ENCODE peak calls at places on chromosomes 7 and 10, in six cellular contexts. O, L, W, Y, I and V are unnamed samples.

GRCh38 chr7:105444342-105444938 is 55.7 kb upstream of the SRPK2 start:
- DNase-seq in I (no peak), Y (no peak), W (no peak), O (no peak), L (no peak), V (no peak)

GRCh38 chr10:4867520-4868356 is 41.7 kb downstream of the AKR1E2 start:
- DNase-seq in O (no peak), I (no peak), L (no peak), W (no peak), Y (no peak), V (no peak)

GRCh38 chr7:18458830-18459229 is 36.7 kb upstream of the HDAC9 start:
- DNase-seq in I (no peak), W (no peak), Y (no peak), O (no peak), L (no peak), V (no peak)

GRCh38 chr10:118844731-118845573 is 90.2 kb upstream of the CACUL1 start:
- DNase-seq in W (no peak), Y (no peak), I (no peak), L (no peak), O (no peak), V (no peak)

GRCh38 chr7:26413007-26413691 is 121.5 kb downstream of the SNX10 start:
- DNase-seq in O (no peak), I (no peak), L (peak), W (no peak), Y (no peak), V (no peak)

GRCh38 chr10:95196053-95196452 is 2.0 kb downstream of the ACSM6 start:
- DNase-seq in O (no peak), L (no peak), Y (no peak), I (no peak), W (no peak), V (no peak)

GRCh38 chr10:15719899-15720634 is at the start of gene ITGA8:
- DNase-seq in Y (no peak), W (no peak), O (no peak), L (peak), I (no peak), V (no peak)

GRCh38 chr7:112882506-112882905 is 92.3 kb upstream of the TMEM168 start:
- DNase-seq in L (no peak), W (no peak), Y (no peak), O (no peak), I (no peak), V (no peak)

GRCh38 chr7:80054356-80054755 is 80.3 kb upstream of the GNAI1 start:
- DNase-seq in W (no peak), O (no peak), I (no peak), L (no peak), Y (no peak), V (no peak)

GRCh38 chr10:43226441-43226840 is 40.4 kb downstream of the RASGEF1A start:
- DNase-seq in O (no peak), Y (no peak), L (no peak), W (no peak), I (peak), V (no peak)

GRCh38 chr10:60208676-60209269 is 180.9 kb downstream of the ANK3 start:
- DNase-seq in W (peak), O (no peak), Y (no peak), I (no peak), L (no peak), V (peak)

GRCh38 chr7:111730476-111731300 is 168.4 kb upstream of the IMMP2L start:
- DNase-seq in L (no peak), I (no peak), W (peak), Y (no peak), O (no peak), V (peak)

GRCh38 chr7:74015670-74016069 is 12.3 kb upstream of the ELN start:
- DNase-seq in L (no peak), I (no peak), Y (no peak), O (no peak), W (no peak), V (no peak)

GRCh38 chr7:122885583-122886356 is 490 bp downstream of the CADPS2 start:
- DNase-seq in W (no peak), L (peak), Y (no peak), I (peak), O (no peak), V (no peak)

GRCh38 chr10:79904671-79905321 is 44.1 kb downstream of the SFTPD start:
- DNase-seq in I (peak), O (no peak), Y (peak), W (no peak), L (peak), V (no peak)

GRCh38 chr10:48363617-48364355 is 57.3 kb downstream of the MAPK8 start:
- DNase-seq in L (peak), Y (no peak), O (no peak), I (no peak), W (peak), V (peak)

GRCh38 chr10:15223174-15223573 is 54.7 kb upstream of the NMT2 start:
- DNase-seq in L (no peak), I (no peak), W (no peak), O (no peak), Y (no peak), V (no peak)

GRCh38 chr7:101996131-101996691 is 178.8 kb downstream of the CUX1 start:
- DNase-seq in O (no peak), W (peak), L (no peak), I (no peak), Y (no peak), V (no peak)

GRCh38 chr10:124735491-124736286 is 8.5 kb downstream of the FAM53B start:
- DNase-seq in O (no peak), W (no peak), I (no peak), L (no peak), Y (no peak), V (no peak)
- H3K4me3 ChIP-seq in O (no peak), W (no peak), I (no peak), L (no peak), Y (no peak), V (peak)

DNA sequence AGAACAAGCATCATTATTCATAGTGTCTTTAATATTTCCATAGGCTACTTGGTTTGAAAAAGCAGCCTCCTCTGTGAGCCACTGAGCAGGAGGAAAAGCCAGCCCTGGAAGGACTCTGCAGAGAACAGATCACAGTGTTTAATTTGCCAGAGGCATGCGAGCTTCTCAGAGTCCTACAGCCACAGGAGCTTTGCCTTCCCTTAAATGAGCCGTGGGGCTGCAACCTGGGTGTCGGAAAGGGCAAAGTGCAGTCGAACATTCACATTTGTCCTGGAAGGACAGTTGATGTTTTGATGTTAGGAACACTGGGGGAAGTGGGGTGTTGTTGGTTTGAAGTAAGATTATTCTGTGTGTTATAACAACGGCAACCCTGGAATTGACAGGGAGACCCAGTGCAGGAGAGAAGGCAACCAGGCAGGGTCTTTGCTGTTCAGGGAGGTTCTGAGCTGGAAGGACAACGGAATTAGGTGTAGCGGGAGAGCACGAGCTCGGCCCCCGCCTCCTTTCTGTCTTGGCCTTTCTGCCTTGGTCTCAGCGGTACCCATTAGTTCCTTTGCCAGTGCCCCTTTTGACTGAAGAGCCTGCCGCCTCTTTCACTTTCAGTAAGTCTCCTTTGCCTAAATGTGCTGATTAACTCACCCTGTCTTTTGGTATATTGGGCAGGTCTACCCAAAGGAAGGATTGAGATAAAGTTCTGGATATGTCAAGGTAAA is 192.3 kb upstream of the PITRM1 start:
- DNase-seq in Y (no peak), W (no peak), O (no peak), I (no peak), L (no peak), V (no peak)
- H3K4me3 ChIP-seq in Y (no peak), W (no peak), O (no peak), I (no peak), L (no peak), V (no peak)

DNA sequence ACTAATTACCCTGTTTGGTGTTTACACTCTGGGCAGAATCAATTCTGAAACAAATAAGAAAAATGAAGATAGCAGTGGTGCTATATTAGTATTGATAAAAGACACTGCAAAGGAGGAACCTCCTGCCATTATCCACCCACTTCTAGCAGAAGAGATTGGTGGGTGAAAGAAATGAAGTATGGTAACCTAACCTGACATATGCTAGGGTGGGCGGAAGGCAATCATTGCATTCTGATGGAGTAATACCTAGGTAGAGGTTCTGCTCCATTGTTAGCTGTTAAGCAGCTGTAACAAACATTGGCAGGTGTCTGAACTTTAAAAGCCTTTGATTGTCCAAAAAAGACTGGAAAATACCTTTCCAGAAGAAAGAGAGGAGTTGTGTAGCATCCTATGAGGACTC is 95.9 kb downstream of the OTUD1 start:
- DNase-seq in W (no peak), I (no peak), Y (no peak), O (no peak), L (no peak), V (no peak)
- H3K4me3 ChIP-seq in W (no peak), I (no peak), Y (no peak), O (no peak), L (no peak), V (no peak)

DNA sequence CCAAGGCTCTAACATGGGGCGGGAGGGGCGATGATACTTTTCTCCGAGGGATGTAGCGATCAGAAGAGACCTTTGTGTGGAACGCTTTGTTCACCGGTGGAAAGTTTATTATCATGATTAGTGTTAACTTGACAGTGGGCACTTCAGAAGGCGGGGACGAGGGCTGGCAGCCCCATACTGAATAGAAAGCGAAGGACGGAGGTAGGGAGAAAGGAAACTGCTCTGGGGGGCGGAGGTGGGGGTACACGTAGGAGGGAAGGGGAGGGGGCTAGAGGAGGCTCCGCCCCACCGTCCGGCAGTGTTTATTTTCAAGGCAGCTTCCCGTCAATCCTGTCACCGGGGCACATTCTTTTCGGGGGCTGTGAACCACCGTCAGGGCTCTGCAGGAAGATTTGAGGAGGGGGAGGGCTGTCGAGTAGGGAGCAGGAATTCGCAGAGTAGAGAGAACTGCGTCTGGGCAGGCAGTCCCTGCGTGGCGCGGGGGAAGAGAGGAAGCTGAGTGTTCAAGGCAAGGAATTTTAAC is 9.4 kb upstream of the NKX2-3 start:
- DNase-seq in O (no peak), W (no peak), L (no peak), I (no peak), Y (no peak), V (no peak)
- H3K4me3 ChIP-seq in O (no peak), W (no peak), L (no peak), I (no peak), Y (no peak), V (no peak)

DNA sequence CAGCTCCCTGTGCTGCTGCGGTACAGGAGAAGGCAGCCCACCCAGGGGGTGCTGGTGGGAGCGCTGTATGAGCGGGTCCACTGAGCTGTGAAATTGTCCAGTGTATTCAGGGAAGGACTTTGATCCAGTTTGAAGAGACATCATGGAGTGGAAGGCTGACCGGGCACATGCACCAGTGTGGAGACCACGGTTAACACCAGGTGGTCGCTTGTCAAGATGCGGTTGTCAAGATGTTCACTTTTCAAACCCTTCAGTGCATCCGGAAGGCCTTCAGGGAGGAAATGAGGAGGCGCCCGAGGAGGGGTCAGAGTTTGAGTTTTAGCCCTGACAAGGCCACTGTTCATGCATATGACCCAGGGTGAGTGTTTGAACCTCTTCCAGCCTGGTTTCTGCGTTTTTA is 6.1 kb downstream of the DOCK1 start:
- DNase-seq in L (no peak), Y (no peak), I (no peak), O (no peak), W (no peak), V (no peak)
- H3K4me3 ChIP-seq in L (no peak), Y (no peak), I (no peak), O (no peak), W (no peak), V (no peak)